ENCODE peak calls at places on chromosomes 11 and 22, in ten cellular contexts. S, N, J, Y, O, V, Z, D, X and Q are unnamed samples.

GRCh38 chr11:88305430-88305829 is 32.1 kb downstream of the CTSC start:
- DNase-seq in Z (no peak), S (no peak), D (no peak), X (no peak), V (no peak), N (no peak), J (no peak), Y (no peak), O (no peak), Q (no peak)

GRCh38 chr11:104973616-104974015 is 5.2 kb upstream of the CASP4 start:
- DNase-seq in X (no peak), O (no peak), S (no peak), V (no peak), Y (no peak), J (no peak), D (no peak), N (no peak), Z (no peak), Q (no peak)

GRCh38 chr11:69984457-69985261 is 93.5 kb upstream of the ANO1 start:
- DNase-seq in D (no peak), V (no peak), S (no peak), Y (no peak), J (no peak), N (no peak), X (no peak), Z (peak), O (no peak), Q (no peak)

GRCh38 chr11:8293171-8293570 is 29.5 kb upstream of the LMO1 start:
- DNase-seq in V (no peak), O (no peak), N (no peak), J (peak), Y (no peak), X (no peak), S (no peak), Z (no peak), D (no peak), Q (no peak)

GRCh38 chr11:61598886-61599868 is 18.3 kb upstream of the SYT7 start:
- DNase-seq in N (no peak), Z (peak), O (no peak), V (no peak), S (no peak), D (peak), Y (no peak), J (no peak), X (peak), Q (peak)

GRCh38 chr22:35493074-35493473 is 47.6 kb upstream of the RASD2 start:
- DNase-seq in D (no peak), Y (no peak), Z (no peak), N (no peak), J (no peak), V (no peak), X (no peak), O (no peak), S (no peak), Q (no peak)

GRCh38 chr11:58811499-58811898 is 33.0 kb downstream of the GLYATL2 start:
- DNase-seq in O (no peak), V (no peak), D (no peak), Y (no peak), J (no peak), S (no peak), N (no peak), Z (no peak), X (no peak), Q (no peak)

GRCh38 chr22:35175392-35175791 is 81.9 kb upstream of the HMGXB4 start:
- DNase-seq in S (no peak), J (no peak), V (no peak), N (no peak), D (no peak), X (no peak), Y (no peak), O (no peak), Z (no peak), Q (no peak)

GRCh38 chr22:39920134-39920743 is 19.4 kb downstream of the GRAP2 start:
- DNase-seq in S (no peak), Z (no peak), V (no peak), J (no peak), O (no peak), N (no peak), Y (peak), D (no peak), X (no peak), Q (no peak)

GRCh38 chr22:35995772-35996171 is 32.9 kb downstream of the RBFOX2 start:
- DNase-seq in S (peak), N (no peak), Y (no peak), O (peak), Z (peak), D (no peak), V (peak), J (peak), X (peak), Q (no peak)

GRCh38 chr22:29112680-29113079 is 39.8 kb downstream of the KREMEN1 start:
- DNase-seq in D (no peak), X (no peak), V (no peak), S (no peak), N (no peak), O (no peak), J (no peak), Y (no peak), Z (no peak), Q (no peak)

DNA sequence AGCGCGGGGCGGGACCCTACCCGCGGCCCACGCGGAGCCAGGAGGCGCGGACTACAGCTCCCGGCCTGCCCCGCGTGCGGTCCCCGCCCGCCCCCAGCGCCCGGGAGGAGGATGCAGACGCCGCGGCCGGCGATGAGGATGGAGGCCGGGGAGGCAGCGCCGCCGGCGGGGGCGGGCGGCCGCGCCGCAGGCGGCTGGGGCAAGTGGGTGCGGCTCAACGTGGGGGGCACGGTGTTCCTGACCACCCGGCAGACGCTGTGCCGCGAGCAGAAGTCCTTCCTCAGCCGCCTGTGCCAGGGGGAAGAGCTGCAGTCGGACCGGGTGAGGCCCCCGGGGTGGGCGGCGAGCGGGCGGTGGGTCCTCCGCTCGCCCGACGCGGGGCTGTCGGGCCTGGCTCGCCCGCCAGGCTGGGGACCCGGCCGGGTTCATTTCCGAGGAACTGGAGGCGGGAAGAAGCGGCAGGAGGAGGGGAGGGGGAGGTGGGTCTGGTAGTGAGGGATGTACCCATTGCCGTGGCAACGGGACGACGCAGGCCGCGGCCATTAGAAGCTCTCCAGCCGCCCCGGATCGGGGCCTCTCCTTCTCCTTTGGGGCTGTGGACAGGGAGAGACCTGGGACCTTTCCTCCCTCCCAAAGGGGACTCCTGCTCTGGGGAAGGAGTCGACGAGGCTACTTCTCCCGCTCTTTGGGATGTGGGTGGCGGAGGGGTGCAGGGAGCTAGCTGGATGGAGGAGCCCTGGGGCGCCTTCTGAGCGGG is at the start of gene KCTD17:
- DNase-seq in Z (peak), D (peak), O (peak), V (peak), N (peak), J (peak), Y (peak), S (peak), X (peak), Q (peak)
- TF ChIP-seq CTCF in Z (no peak), D (no peak), O (no peak), V (no peak), N (no peak), J (no peak), Y (no peak), S (no peak), X (no peak), Q (no peak)

GRCh38 chr11:73147771-73148681 is 5.9 kb upstream of the FCHSD2 start:
- DNase-seq in N (peak), V (no peak), S (no peak), Y (no peak), Z (peak), O (peak), X (peak), J (peak), D (peak), Q (no peak)
- H3K27ac ChIP-seq in N (peak), V (peak), S (peak), Y (no peak), Z (peak), O (peak), X (peak), J (peak), D (no peak), Q (no peak)

DNA sequence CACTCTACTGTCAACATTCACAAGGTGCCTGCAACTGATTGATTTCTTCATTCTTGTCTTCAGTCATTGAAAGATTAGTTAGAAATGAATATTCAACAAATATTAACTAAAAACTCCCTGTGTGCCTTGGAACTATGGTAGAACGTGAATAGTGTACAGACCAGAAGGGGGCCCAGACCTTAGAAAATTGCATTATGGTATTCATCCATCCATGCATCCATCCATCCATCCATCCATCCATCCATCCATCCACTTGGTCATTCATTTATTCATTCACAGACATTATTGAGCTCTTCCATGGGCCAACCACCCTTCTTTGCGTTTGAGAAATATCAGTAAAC is 10.2 kb upstream of the ACCSL start:
- DNase-seq in V (no peak), O (no peak), Z (no peak), D (no peak), J (no peak), S (no peak), Y (no peak), N (no peak), X (no peak), Q (no peak)
- TF ChIP-seq CTCF in V (no peak), O (no peak), Z (no peak), D (no peak), J (no peak), S (no peak), Y (no peak), N (no peak), X (no peak), Q (no peak)

DNA sequence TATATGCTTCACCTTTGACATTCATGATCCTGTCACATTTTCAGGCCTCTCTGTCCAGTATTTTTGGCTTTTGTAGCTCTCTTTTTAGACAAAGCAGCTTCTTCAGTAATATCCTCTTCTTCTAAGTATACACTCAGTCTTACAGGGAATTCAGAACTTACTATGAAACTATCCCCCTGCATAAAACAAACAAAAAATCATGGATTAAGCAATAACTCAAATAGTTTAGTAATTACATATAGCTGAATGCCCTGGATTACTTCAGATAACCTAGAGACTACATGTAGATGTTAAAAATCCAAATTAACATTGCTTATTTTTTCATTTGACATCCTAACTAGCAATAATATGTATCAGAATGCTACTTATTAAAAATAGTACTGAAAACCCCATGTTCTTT is 5.2 kb downstream of the TAF1D start:
- DNase-seq in N (no peak), Z (no peak), S (no peak), O (no peak), Y (no peak), J (no peak), D (no peak), V (no peak), X (no peak), Q (no peak)
- H3K27ac ChIP-seq in N (no peak), Z (no peak), S (no peak), O (no peak), Y (no peak), J (no peak), D (peak), V (no peak), X (no peak), Q (no peak)

GRCh38 chr11:74453373-74453975 is 13.9 kb downstream of the KCNE3 start:
- DNase-seq in O (peak), X (peak), D (peak), V (peak), S (peak), J (peak), Z (peak), Y (peak), N (peak), Q (peak)
- TF ChIP-seq CTCF in O (peak), X (peak), D (peak), V (peak), S (peak), J (peak), Z (peak), Y (peak), N (peak), Q (peak)

GRCh38 chr11:64232182-64233018 is 2.0 kb upstream of the VEGFB start:
- DNase-seq in Z (peak), Y (peak), J (no peak), O (peak), X (no peak), D (no peak), V (no peak), S (no peak), N (no peak), Q (no peak)

GRCh38 chr11:64231536-64231935 is 1.2 kb downstream of the DNAJC4 start:
- DNase-seq in V (no peak), O (no peak), S (no peak), D (no peak), N (no peak), Y (peak), J (no peak), Z (no peak), X (no peak), Q (no peak)

GRCh38 chr11:64234840-64235379 is 526 bp downstream of the VEGFB start:
- DNase-seq in N (no peak), X (no peak), Z (peak), O (peak), D (peak), V (no peak), J (peak), S (peak), Y (peak), Q (peak)

GRCh38 chr11:64235427-64236161 is 1.2 kb downstream of the VEGFB start:
- DNase-seq in X (no peak), Y (peak), O (peak), D (no peak), N (no peak), Z (peak), J (no peak), S (peak), V (no peak), Q (no peak)

GRCh38 chr11:64233913-64234839 is at the start of gene VEGFB:
- DNase-seq in V (peak), Z (peak), J (peak), O (peak), S (peak), Y (peak), X (peak), N (no peak), D (peak), Q (peak)
- H3K27ac ChIP-seq in V (peak), Z (peak), J (peak), O (peak), S (peak), Y (peak), X (peak), N (peak), D (no peak), Q (peak)

GRCh38 chr11:35717043-35717442 is 54.5 kb downstream of the TRIM44 start:
- DNase-seq in J (no peak), V (no peak), S (no peak), D (no peak), X (no peak), O (no peak), Y (no peak), N (no peak), Z (no peak), Q (peak)
- TF ChIP-seq CTCF in J (no peak), V (no peak), S (no peak), D (peak), X (no peak), O (no peak), Y (no peak), N (no peak), Z (no peak), Q (peak)

GRCh38 chr22:49783926-49784629 is 43.6 kb downstream of the BRD1 start:
- DNase-seq in X (no peak), D (no peak), Z (peak), J (no peak), S (no peak), V (no peak), Y (no peak), N (peak), O (no peak), Q (no peak)
- H3K27ac ChIP-seq in X (no peak), D (no peak), Z (no peak), J (no peak), S (no peak), V (no peak), Y (no peak), N (no peak), O (no peak), Q (no peak)

GRCh38 chr11:22331771-22332170 is 6.4 kb upstream of the SLC17A6 start:
- DNase-seq in Y (no peak), V (no peak), J (no peak), X (no peak), Z (no peak), O (no peak), N (no peak), S (no peak), D (no peak), Q (no peak)
- TF ChIP-seq CTCF in Y (no peak), V (no peak), J (no peak), X (no peak), Z (no peak), O (no peak), N (no peak), S (no peak), D (no peak), Q (no peak)

DNA sequence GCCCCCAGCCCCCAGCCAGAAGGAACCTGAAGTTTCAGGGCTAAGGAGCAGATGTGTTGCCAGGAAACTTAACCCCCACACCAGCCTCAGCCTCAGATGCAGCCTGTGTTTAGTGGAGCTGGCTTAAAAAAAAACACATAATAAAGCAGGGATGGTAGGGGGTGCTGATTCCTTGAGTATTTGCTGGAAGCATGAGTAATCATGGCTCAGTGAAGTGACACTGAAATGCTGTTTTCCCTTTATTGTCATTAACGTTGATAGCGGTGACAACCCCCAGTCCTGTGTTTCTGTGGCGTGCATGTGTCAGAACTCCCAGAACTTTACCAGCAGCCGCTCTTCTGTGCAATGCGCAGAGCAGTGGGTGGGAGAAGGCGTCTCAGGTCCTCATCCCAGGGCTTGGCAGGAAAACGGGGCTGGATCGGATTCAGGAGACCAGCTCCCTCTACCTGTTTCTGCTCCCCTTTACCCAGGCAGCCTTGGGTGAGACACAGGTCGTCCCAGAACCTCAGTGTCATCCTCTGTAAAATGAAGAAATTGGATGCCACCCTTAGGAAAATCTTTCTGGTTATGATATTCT is 1282.1 kb downstream of the TBC1D22A start:
- DNase-seq in Z (no peak), J (no peak), N (no peak), V (no peak), X (no peak), S (no peak), Y (no peak), D (no peak), O (no peak), Q (no peak)
- H3K27ac ChIP-seq in Z (no peak), J (no peak), N (no peak), V (no peak), X (no peak), S (no peak), Y (no peak), D (no peak), O (no peak), Q (no peak)